ENCODE peak calls at places on chromosomes 2 and 18, in seven cellular contexts. One of them, this sample, is unnamed.

GRCh38 chr2:150107816-150108215 is 379.7 kb downstream of the RND3 start:
- DNase-seq in K562: no peak
- DNase-seq in HCT116: no peak
- DNase-seq in HepG2: no peak
- DNase-seq in H1: no peak
- DNase-seq in SK-N-SH: no peak
- DNase-seq in GM12878: no peak
- DNase-seq in this sample: no peak

GRCh38 chr2:71702071-71702970 is 249.0 kb downstream of the DYSF start:
- DNase-seq in K562: no peak
- DNase-seq in HCT116: no peak
- DNase-seq in HepG2: no peak
- DNase-seq in H1: no peak
- DNase-seq in SK-N-SH: no peak
- DNase-seq in GM12878: no peak
- DNase-seq in this sample: no peak

GRCh38 chr2:65031341-65032015 is 24.7 kb upstream of the CEP68 start:
- DNase-seq in K562: no peak
- DNase-seq in HCT116: no peak
- DNase-seq in HepG2: peak
- DNase-seq in H1: no peak
- DNase-seq in SK-N-SH: no peak
- DNase-seq in GM12878: no peak
- DNase-seq in this sample: no peak

GRCh38 chr2:208001924-208002323 is 23.4 kb downstream of the PLEKHM3 start:
- DNase-seq in K562: no peak
- DNase-seq in HCT116: no peak
- DNase-seq in HepG2: no peak
- DNase-seq in H1: no peak
- DNase-seq in SK-N-SH: no peak
- DNase-seq in GM12878: no peak
- DNase-seq in this sample: no peak

GRCh38 chr2:74845991-74846390 is 12.1 kb downstream of the HK2 start:
- DNase-seq in K562: no peak
- DNase-seq in HCT116: no peak
- DNase-seq in HepG2: no peak
- DNase-seq in H1: no peak
- DNase-seq in SK-N-SH: no peak
- DNase-seq in GM12878: no peak
- DNase-seq in this sample: no peak

GRCh38 chr2:180124273-180124881 is 117.3 kb upstream of the CWC22 start:
- DNase-seq in K562: peak
- DNase-seq in HCT116: peak
- DNase-seq in HepG2: peak
- DNase-seq in H1: no peak
- DNase-seq in SK-N-SH: peak
- DNase-seq in GM12878: peak
- DNase-seq in this sample: peak

GRCh38 chr2:220394433-220394832 is 767.0 kb downstream of the SLC4A3 start:
- DNase-seq in K562: no peak
- DNase-seq in HCT116: no peak
- DNase-seq in HepG2: no peak
- DNase-seq in H1: no peak
- DNase-seq in SK-N-SH: no peak
- DNase-seq in GM12878: no peak
- DNase-seq in this sample: no peak

GRCh38 chr2:72921866-72922265 is 4.5 kb downstream of the EMX1 start:
- DNase-seq in K562: no peak
- DNase-seq in HCT116: no peak
- DNase-seq in HepG2: no peak
- DNase-seq in H1: no peak
- DNase-seq in SK-N-SH: peak
- DNase-seq in GM12878: no peak
- DNase-seq in this sample: no peak

GRCh38 chr18:75162467-75162866 is 46.5 kb downstream of the PTGR3 start:
- DNase-seq in K562: no peak
- DNase-seq in HCT116: no peak
- DNase-seq in HepG2: no peak
- DNase-seq in H1: no peak
- DNase-seq in SK-N-SH: no peak
- DNase-seq in GM12878: no peak
- DNase-seq in this sample: no peak

GRCh38 chr2:85741811-85742507 is 11.8 kb upstream of the ATOH8 start:
- DNase-seq in K562: no peak
- DNase-seq in HCT116: no peak
- DNase-seq in HepG2: peak
- DNase-seq in H1: no peak
- DNase-seq in SK-N-SH: peak
- DNase-seq in GM12878: no peak
- DNase-seq in this sample: peak

GRCh38 chr18:28040216-28040615 is 136.7 kb downstream of the CDH2 start:
- DNase-seq in K562: no peak
- DNase-seq in HCT116: no peak
- DNase-seq in HepG2: no peak
- DNase-seq in H1: no peak
- DNase-seq in SK-N-SH: no peak
- DNase-seq in GM12878: no peak
- DNase-seq in this sample: no peak

GRCh38 chr2:209496586-209496982 is 72.7 kb downstream of the MAP2 start:
- DNase-seq in K562: no peak
- DNase-seq in HCT116: no peak
- DNase-seq in HepG2: no peak
- DNase-seq in H1: no peak
- DNase-seq in SK-N-SH: no peak
- DNase-seq in GM12878: no peak
- DNase-seq in this sample: no peak

GRCh38 chr2:241432824-241433448 is 75.4 kb downstream of the STK25 start:
- DNase-seq in K562: no peak
- DNase-seq in HCT116: no peak
- DNase-seq in HepG2: peak
- DNase-seq in H1: no peak
- DNase-seq in SK-N-SH: no peak
- DNase-seq in GM12878: no peak
- DNase-seq in this sample: peak

GRCh38 chr2:147538848-147539247 is 306.0 kb upstream of the ACVR2A start:
- DNase-seq in K562: no peak
- DNase-seq in HCT116: no peak
- DNase-seq in HepG2: no peak
- DNase-seq in H1: no peak
- DNase-seq in SK-N-SH: no peak
- DNase-seq in GM12878: no peak
- DNase-seq in this sample: no peak

GRCh38 chr18:56389190-56389589 is 249.2 kb downstream of the TXNL1 start:
- DNase-seq in K562: no peak
- DNase-seq in HCT116: no peak
- DNase-seq in HepG2: no peak
- DNase-seq in H1: no peak
- DNase-seq in SK-N-SH: no peak
- DNase-seq in GM12878: no peak
- DNase-seq in this sample: no peak

GRCh38 chr2:36147670-36148390 is 207.7 kb upstream of the CRIM1 start:
- DNase-seq in K562: no peak
- DNase-seq in HCT116: no peak
- DNase-seq in HepG2: no peak
- DNase-seq in H1: no peak
- DNase-seq in SK-N-SH: no peak
- DNase-seq in GM12878: peak
- DNase-seq in this sample: no peak

GRCh38 chr2:134412639-134412999 is 158.7 kb downstream of the MGAT5 start:
- DNase-seq in K562: no peak
- DNase-seq in HCT116: no peak
- DNase-seq in HepG2: no peak
- DNase-seq in H1: no peak
- DNase-seq in SK-N-SH: no peak
- DNase-seq in GM12878: no peak
- DNase-seq in this sample: no peak

GRCh38 chr2:44668336-44668735 is 273.2 kb upstream of the SIX3 start:
- DNase-seq in K562: peak
- DNase-seq in HCT116: peak
- DNase-seq in HepG2: peak
- DNase-seq in H1: no peak
- DNase-seq in SK-N-SH: no peak
- DNase-seq in GM12878: no peak
- DNase-seq in this sample: no peak

GRCh38 chr2:237600205-237600846 is 9.8 kb upstream of the RAB17 start:
- DNase-seq in K562: no peak
- DNase-seq in HCT116: no peak
- DNase-seq in HepG2: peak
- DNase-seq in H1: no peak
- DNase-seq in SK-N-SH: peak
- DNase-seq in GM12878: no peak
- DNase-seq in this sample: no peak

GRCh38 chr2:105296017-105296611 is 33.4 kb downstream of the TGFBRAP1 start:
- DNase-seq in K562: no peak
- DNase-seq in HCT116: no peak
- DNase-seq in HepG2: no peak
- DNase-seq in H1: no peak
- DNase-seq in SK-N-SH: no peak
- DNase-seq in GM12878: no peak
- DNase-seq in this sample: peak

GRCh38 chr18:78666666-78667335 is 312.8 kb upstream of the SALL3 start:
- DNase-seq in K562: no peak
- DNase-seq in HCT116: no peak
- DNase-seq in HepG2: no peak
- DNase-seq in H1: no peak
- DNase-seq in SK-N-SH: no peak
- DNase-seq in GM12878: no peak
- DNase-seq in this sample: no peak

GRCh38 chr2:205482399-205483065 is 199.8 kb upstream of the NRP2 start:
- DNase-seq in K562: no peak
- DNase-seq in HCT116: no peak
- DNase-seq in HepG2: no peak
- DNase-seq in H1: peak
- DNase-seq in SK-N-SH: no peak
- DNase-seq in GM12878: no peak
- DNase-seq in this sample: no peak

GRCh38 chr2:153074207-153074606 is 355.8 kb downstream of the ARL6IP6 start:
- DNase-seq in K562: no peak
- DNase-seq in HCT116: no peak
- DNase-seq in HepG2: no peak
- DNase-seq in H1: no peak
- DNase-seq in SK-N-SH: no peak
- DNase-seq in GM12878: no peak
- DNase-seq in this sample: no peak

GRCh38 chr2:169526451-169526850 is 16.9 kb downstream of the KLHL41 start:
- DNase-seq in K562: no peak
- DNase-seq in HCT116: no peak
- DNase-seq in HepG2: no peak
- DNase-seq in H1: no peak
- DNase-seq in SK-N-SH: no peak
- DNase-seq in GM12878: no peak
- DNase-seq in this sample: no peak

GRCh38 chr2:228725031-228725430 is 543.5 kb upstream of the SPHKAP start:
- DNase-seq in K562: no peak
- DNase-seq in HCT116: no peak
- DNase-seq in HepG2: no peak
- DNase-seq in H1: no peak
- DNase-seq in SK-N-SH: no peak
- DNase-seq in GM12878: no peak
- DNase-seq in this sample: no peak

GRCh38 chr18:67600181-67600631 is 83.7 kb upstream of the DSEL start:
- DNase-seq in K562: no peak
- DNase-seq in HCT116: no peak
- DNase-seq in HepG2: no peak
- DNase-seq in H1: no peak
- DNase-seq in SK-N-SH: peak
- DNase-seq in GM12878: no peak
- DNase-seq in this sample: no peak

DNA sequence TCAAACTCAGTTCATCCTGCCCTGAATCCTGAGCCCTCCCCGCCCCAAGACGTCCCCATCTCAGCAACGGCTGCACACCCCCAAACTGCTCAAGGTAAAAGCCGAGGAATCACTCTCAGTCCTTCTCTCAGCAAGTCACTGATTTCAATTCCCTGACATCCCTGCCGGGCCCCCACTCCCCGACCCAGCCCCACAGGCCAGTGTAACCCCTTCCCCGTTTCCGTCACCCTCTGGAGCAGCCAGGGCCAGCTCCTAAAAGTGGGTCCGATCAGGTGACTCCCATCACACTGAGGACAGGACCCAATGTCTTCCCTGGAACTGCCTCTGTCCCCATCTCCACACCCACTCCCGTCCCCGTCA is 20.5 kb downstream of the SNORC start:
- DNase-seq in K562: no peak
- DNase-seq in HCT116: no peak
- DNase-seq in HepG2: no peak
- DNase-seq in H1: no peak
- DNase-seq in SK-N-SH: no peak
- DNase-seq in GM12878: no peak
- DNase-seq in this sample: no peak
- TF ChIP-seq JUND in K562: no peak
- TF ChIP-seq JUND in HCT116: no peak
- TF ChIP-seq JUND in HepG2: no peak
- TF ChIP-seq JUND in H1: no peak
- TF ChIP-seq JUND in SK-N-SH: no peak
- TF ChIP-seq JUND in GM12878: no peak
- TF ChIP-seq JUND in this sample: no peak

DNA sequence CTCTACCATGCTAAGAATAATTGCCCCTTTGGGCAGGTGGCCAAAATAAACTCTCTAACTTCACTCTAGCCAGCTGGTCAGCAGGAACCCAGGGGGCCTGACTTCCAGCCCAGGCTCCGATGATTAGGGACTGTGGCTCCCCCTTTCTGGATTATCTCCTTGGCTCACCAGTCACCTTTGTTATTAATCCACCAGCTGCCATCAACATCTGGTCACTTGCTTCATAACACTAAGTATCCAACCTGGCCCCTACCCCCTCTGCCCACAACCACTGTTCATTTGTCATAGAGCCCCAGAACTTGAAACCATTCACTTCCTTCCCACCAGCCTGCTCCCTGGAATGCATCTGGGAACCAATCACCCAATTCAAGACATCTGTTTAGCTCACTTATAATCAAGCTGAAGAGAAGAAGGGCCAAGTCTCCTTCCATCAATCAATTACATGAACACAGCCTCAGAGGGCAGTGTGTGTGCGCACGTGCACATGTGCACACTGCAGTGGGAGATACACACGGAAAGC is 215.2 kb downstream of the ALK start:
- DNase-seq in K562: no peak
- DNase-seq in HCT116: no peak
- DNase-seq in HepG2: no peak
- DNase-seq in H1: no peak
- DNase-seq in SK-N-SH: no peak
- DNase-seq in GM12878: no peak
- DNase-seq in this sample: no peak
- TF ChIP-seq JUND in K562: no peak
- TF ChIP-seq JUND in HCT116: no peak
- TF ChIP-seq JUND in HepG2: no peak
- TF ChIP-seq JUND in H1: no peak
- TF ChIP-seq JUND in SK-N-SH: no peak
- TF ChIP-seq JUND in GM12878: no peak
- TF ChIP-seq JUND in this sample: no peak

GRCh38 chr2:7031424-7032245 is 114.4 kb downstream of the RNF144A start:
- DNase-seq in K562: no peak
- DNase-seq in HCT116: peak
- DNase-seq in HepG2: peak
- DNase-seq in H1: no peak
- DNase-seq in SK-N-SH: no peak
- DNase-seq in GM12878: no peak
- DNase-seq in this sample: peak
- TF ChIP-seq JUND in K562: no peak
- TF ChIP-seq JUND in HCT116: no peak
- TF ChIP-seq JUND in HepG2: peak
- TF ChIP-seq JUND in H1: no peak
- TF ChIP-seq JUND in SK-N-SH: no peak
- TF ChIP-seq JUND in GM12878: no peak
- TF ChIP-seq JUND in this sample: peak

GRCh38 chr2:60759654-60760053 is 3.6 kb downstream of the PAPOLG start:
- DNase-seq in K562: no peak
- DNase-seq in HCT116: no peak
- DNase-seq in HepG2: no peak
- DNase-seq in H1: no peak
- DNase-seq in SK-N-SH: no peak
- DNase-seq in GM12878: no peak
- DNase-seq in this sample: no peak
- TF ChIP-seq JUND in K562: no peak
- TF ChIP-seq JUND in HCT116: no peak
- TF ChIP-seq JUND in HepG2: no peak
- TF ChIP-seq JUND in H1: no peak
- TF ChIP-seq JUND in SK-N-SH: no peak
- TF ChIP-seq JUND in GM12878: no peak
- TF ChIP-seq JUND in this sample: no peak

This sample was measured in T47D.